ENCODE peak calls at places on chromosomes 16 and 17, in four cellular contexts. F, J, P and E are unnamed samples.

GRCh38 chr17:19702231-19702641 is 14.1 kb downstream of the SLC47A2 start:
- DNase-seq in F (no peak), J (no peak), P (no peak), E (no peak)

GRCh38 chr16:72963921-72964320 is 84.0 kb downstream of the ZFHX3 start:
- DNase-seq in F (no peak), J (no peak), P (no peak), E (peak)

GRCh38 chr16:50814043-50814442 is 72.2 kb downstream of the CYLD start:
- DNase-seq in J (no peak), F (no peak), P (no peak), E (no peak)

GRCh38 chr17:1201132-1201702 is 21.4 kb upstream of the ABR start:
- DNase-seq in J (peak), P (no peak), F (no peak), E (no peak)

GRCh38 chr16:68426355-68426652 is 22.0 kb downstream of the SMPD3 start:
- DNase-seq in P (no peak), J (no peak), F (no peak), E (peak)

GRCh38 chr16:82639666-82640336 is 13.0 kb downstream of the CDH13 start:
- DNase-seq in J (peak), F (peak), P (peak), E (peak)

GRCh38 chr16:4339909-4340308 is 11.2 kb downstream of the PAM16 start:
- DNase-seq in P (peak), J (no peak), F (no peak), E (peak)

GRCh38 chr17:77558846-77559626 is 399.5 kb upstream of the TNRC6C start:
- DNase-seq in J (no peak), P (no peak), F (no peak), E (no peak)

GRCh38 chr17:35766903-35767510 is 6.3 kb downstream of the C17orf50 start:
- DNase-seq in F (peak), J (peak), P (no peak), E (peak)

GRCh38 chr16:15572329-15573001 is 70.5 kb downstream of the MARF1 start:
- DNase-seq in P (no peak), F (no peak), J (no peak), E (peak)

GRCh38 chr17:21376835-21377690 is 906 bp downstream of the KCNJ12 start:
- DNase-seq in P (no peak), F (no peak), J (no peak), E (peak)

GRCh38 chr17:1058423-1059130 is 61.6 kb downstream of the TIMM22 start:
- DNase-seq in J (peak), P (peak), F (peak), E (peak)

GRCh38 chr17:57327176-57327970 is 71.0 kb downstream of the MSI2 start:
- DNase-seq in P (no peak), F (no peak), J (no peak), E (no peak)

GRCh38 chr17:75006653-75007052 is 5.8 kb upstream of the MRPL58 start:
- DNase-seq in J (no peak), F (no peak), P (no peak), E (no peak)

GRCh38 chr17:57810740-57811632 is 38.9 kb downstream of the MRPS23 start:
- DNase-seq in J (no peak), F (no peak), P (no peak), E (peak)

GRCh38 chr16:61948414-61948813 is 87.8 kb downstream of the CDH8 start:
- DNase-seq in F (no peak), J (no peak), P (no peak), E (no peak)

GRCh38 chr17:57288034-57288752 is 31.9 kb downstream of the MSI2 start:
- DNase-seq in J (no peak), P (no peak), F (no peak), E (peak)

GRCh38 chr16:88119881-88120280 is 168.6 kb downstream of the BANP start:
- DNase-seq in P (no peak), F (no peak), J (no peak), E (no peak)

GRCh38 chr17:78133179-78133951 is 2.8 kb downstream of the TMC8 start:
- DNase-seq in F (no peak), P (no peak), J (no peak), E (no peak)

GRCh38 chr16:1366712-1367299 is 15.1 kb downstream of the GNPTG start:
- DNase-seq in F (no peak), J (no peak), P (no peak), E (no peak)

GRCh38 chr16:67652578-67653130 is 7.4 kb downstream of the ACD start:
- DNase-seq in F (no peak), J (no peak), P (no peak), E (no peak)

GRCh38 chr16:569445-570254 is at the start of gene PIGQ:
- DNase-seq in P (peak), J (peak), F (peak), E (peak)

GRCh38 chr17:31541559-31541958 is 150.1 kb downstream of the RAB11FIP4 start:
- DNase-seq in P (no peak), F (no peak), J (peak), E (no peak)

GRCh38 chr17:79607941-79608728 is 2.7 kb downstream of the RBFOX3 start:
- DNase-seq in J (no peak), P (no peak), F (no peak), E (no peak)

GRCh38 chr17:37708616-37709212 is 36.1 kb downstream of the HNF1B start:
- DNase-seq in J (peak), F (no peak), P (no peak), E (no peak)

GRCh38 chr16:12320298-12320706 is 343.8 kb downstream of the SNX29 start:
- DNase-seq in P (no peak), F (no peak), J (no peak), E (peak)

GRCh38 chr17:266701-267656 is 85.5 kb upstream of the DOC2B start:
- DNase-seq in F (no peak), J (no peak), P (peak), E (no peak)

GRCh38 chr16:69514366-69514765 is 51.4 kb upstream of the NFAT5 start:
- DNase-seq in P (no peak), J (peak), F (no peak), E (no peak)

GRCh38 chr17:11645426-11645825 is 47.2 kb downstream of the DNAH9 start:
- DNase-seq in J (no peak), F (no peak), P (no peak), E (no peak)

GRCh38 chr17:82007228-82007494 is 15.5 kb downstream of the CENPX start:
- DNase-seq in F (no peak), P (no peak), J (no peak), E (no peak)

GRCh38 chr17:10061131-10061581 is 137.2 kb downstream of the GAS7 start:
- DNase-seq in F (no peak), P (no peak), J (no peak), E (peak)

GRCh38 chr17:78476973-78477372 is 98.5 kb downstream of the PGS1 start:
- DNase-seq in J (no peak), P (no peak), F (no peak), E (no peak)

GRCh38 chr17:37743875-37744632 is 805 bp downstream of the HNF1B start:
- DNase-seq in J (peak), P (peak), F (no peak), E (no peak)

GRCh38 chr16:58678269-58678668 is 6.3 kb downstream of the SLC38A7 start:
- DNase-seq in J (no peak), F (no peak), P (no peak), E (no peak)

GRCh38 chr16:58684001-58684353 is 593 bp downstream of the SLC38A7 start:
- DNase-seq in P (no peak), J (no peak), F (no peak), E (peak)

GRCh38 chr16:58679763-58680162 is 4.8 kb downstream of the SLC38A7 start:
- DNase-seq in J (no peak), P (no peak), F (no peak), E (no peak)

GRCh38 chr16:58684354-58685083 is at the start of gene SLC38A7:
- DNase-seq in F (peak), J (peak), P (peak), E (peak)

DNA sequence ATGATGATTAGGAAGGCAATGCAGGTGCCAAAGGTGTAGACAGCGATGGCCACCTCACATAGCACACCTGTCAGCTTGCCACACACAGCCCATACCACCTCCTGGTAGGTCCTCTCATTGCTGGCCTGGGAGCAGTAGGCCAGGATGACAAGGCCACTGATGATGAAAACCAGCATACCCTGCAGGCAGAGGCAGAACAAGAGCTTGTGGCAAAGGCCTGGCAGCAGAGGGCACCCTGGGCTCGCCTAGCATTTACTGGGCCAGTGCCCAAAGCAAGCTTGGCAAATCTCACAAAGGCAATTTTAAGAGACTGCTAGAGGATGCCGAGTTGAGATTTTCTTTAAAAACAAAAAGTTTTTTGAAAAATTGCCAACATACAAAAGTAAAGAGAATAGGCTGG is 5.9 kb downstream of the SLC38A7 start:
- DNase-seq in P (no peak), J (peak), F (no peak), E (peak)
- TF ChIP-seq CTCF in P (no peak), J (peak), F (no peak), E (no peak)

GRCh38 chr17:65185060-65185459 is 47.9 kb downstream of the RGS9 start:
- DNase-seq in P (no peak), J (no peak), F (no peak), E (no peak)

GRCh38 chr17:65182233-65182632 is 45.1 kb downstream of the RGS9 start:
- DNase-seq in F (no peak), J (peak), P (no peak), E (no peak)

GRCh38 chr17:65183736-65184135 is 46.6 kb downstream of the RGS9 start:
- DNase-seq in P (no peak), J (no peak), F (no peak), E (peak)

GRCh38 chr17:65185686-65186382 is 48.7 kb downstream of the RGS9 start:
- DNase-seq in F (no peak), J (no peak), P (no peak), E (no peak)

DNA sequence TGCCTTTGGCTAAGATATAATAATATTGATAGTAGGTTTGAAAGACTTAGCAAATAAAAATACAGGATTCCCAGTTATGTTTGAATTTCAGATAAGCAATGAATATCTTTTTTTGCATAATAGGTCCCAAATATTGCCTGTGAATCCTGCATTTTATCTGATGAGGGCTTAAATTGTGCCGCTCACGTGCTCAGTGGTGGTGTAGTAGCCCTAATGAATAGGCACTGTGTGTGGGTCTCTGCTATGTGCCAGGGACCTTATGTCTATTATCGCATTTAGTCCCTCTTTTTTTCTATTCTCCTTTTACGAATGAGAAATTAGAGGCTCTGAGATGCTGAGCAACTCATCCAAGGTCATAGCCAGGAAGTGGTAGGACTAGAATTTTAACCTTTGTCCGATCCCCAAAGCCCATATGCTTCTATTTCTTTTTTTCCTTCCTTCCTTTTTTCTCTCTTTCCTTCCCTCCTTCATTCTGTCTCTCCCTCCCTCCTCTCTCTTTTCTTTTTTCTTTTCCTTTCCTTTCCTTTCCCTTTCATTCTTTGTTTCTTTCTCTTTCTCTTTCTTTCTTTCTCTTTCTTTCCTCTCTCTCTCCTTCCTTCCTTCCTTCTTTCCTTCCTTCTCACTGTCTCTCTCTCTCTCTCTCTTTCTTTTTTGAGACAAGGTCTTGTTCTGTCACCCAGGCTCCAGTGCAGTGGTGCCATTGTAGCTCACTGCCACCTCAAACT is 47.2 kb downstream of the RGS9 start:
- DNase-seq in F (no peak), J (no peak), P (no peak), E (no peak)
- H3K4me3 ChIP-seq in F (no peak), J (no peak), P (no peak), E (no peak)

DNA sequence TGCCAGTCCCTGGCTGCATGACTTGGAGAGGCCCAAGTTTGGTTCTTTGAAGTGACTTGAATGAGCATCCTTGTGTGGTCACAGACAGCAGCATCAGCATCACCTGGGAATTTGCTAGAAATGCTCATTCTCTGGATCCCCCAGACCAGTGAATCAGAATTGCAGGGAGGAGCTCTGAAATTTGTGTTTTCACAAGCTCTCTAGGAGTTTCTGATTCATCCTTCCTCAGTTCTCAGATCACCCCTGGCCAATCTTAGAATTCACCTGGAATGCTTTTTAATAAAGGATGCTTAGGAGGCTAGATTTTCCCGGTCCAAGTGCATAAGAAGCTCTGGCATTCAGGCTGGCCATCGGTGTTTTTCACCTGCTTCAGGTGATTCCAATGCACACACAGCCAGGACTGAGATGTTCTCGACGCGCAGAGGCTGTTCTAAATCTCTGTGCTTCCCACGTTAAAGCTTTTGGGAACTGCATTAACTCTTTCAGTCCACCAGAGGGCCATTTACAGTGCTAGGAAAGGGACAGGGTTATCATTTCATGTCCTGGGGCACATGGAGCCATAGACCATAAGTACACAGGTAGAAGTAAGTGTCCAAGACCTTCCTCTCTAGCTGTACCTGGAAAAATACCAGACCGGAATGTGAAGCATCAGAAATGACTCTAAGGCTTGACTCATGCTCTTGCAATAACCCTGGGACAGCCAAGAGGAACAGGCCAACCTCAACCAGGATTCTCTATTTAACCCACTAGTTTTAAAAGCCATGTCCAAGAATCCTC is 85.7 kb upstream of the XYLT1 start:
- DNase-seq in J (peak), P (no peak), F (peak), E (peak)
- TF ChIP-seq CTCF in J (peak), P (peak), F (peak), E (peak)

GRCh38 chr17:73901249-73901648 is 257.0 kb upstream of the SDK2 start:
- DNase-seq in J (no peak), F (no peak), P (no peak), E (no peak)
- H3K4me3 ChIP-seq in J (no peak), F (no peak), P (peak), E (no peak)

GRCh38 chr16:19400709-19401108 is 17.0 kb upstream of the TMC5 start:
- DNase-seq in J (peak), P (no peak), F (peak), E (no peak)
- TF ChIP-seq CTCF in J (peak), P (peak), F (peak), E (no peak)

DNA sequence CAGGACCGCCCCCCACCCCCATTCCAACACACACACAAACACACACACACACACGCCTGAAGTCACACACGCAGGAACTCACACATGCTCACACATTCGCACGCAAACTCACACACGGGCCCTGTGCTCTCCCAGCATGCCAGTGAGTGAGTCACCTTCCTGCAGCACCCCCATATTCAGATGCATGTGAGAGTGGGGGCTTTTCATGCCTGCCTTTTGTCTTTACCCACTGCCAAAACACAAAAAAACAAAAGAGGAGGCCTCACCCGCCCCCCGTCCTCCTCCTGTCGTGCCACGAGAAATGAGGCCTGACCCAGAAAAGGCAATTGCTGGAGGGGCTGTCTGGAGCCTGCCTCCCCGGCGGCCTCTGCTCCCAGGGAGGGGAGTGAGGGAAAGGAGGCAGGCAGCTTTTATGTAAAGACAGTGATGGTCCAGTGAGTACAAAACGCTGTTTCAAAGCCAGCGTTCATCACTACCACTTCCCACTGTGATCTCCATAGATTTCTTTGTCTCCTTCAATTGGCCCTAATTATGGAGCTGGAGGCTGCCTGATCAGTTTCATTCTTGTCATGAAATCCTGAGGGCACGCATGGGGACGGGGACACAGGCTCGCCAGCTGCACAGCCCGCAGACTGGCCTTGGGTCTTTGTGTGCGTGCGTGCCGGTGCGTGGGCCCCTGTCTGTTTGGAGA is 29.5 kb upstream of the GSE1 start:
- DNase-seq in P (no peak), J (no peak), F (no peak), E (peak)
- H3K4me3 ChIP-seq in P (no peak), J (no peak), F (no peak), E (no peak)

GRCh38 chr16:83720213-83720612 is 87.6 kb upstream of the HSBP1 start:
- DNase-seq in P (no peak), F (no peak), J (no peak), E (no peak)
- TF ChIP-seq CTCF in P (no peak), F (no peak), J (no peak), E (no peak)

DNA sequence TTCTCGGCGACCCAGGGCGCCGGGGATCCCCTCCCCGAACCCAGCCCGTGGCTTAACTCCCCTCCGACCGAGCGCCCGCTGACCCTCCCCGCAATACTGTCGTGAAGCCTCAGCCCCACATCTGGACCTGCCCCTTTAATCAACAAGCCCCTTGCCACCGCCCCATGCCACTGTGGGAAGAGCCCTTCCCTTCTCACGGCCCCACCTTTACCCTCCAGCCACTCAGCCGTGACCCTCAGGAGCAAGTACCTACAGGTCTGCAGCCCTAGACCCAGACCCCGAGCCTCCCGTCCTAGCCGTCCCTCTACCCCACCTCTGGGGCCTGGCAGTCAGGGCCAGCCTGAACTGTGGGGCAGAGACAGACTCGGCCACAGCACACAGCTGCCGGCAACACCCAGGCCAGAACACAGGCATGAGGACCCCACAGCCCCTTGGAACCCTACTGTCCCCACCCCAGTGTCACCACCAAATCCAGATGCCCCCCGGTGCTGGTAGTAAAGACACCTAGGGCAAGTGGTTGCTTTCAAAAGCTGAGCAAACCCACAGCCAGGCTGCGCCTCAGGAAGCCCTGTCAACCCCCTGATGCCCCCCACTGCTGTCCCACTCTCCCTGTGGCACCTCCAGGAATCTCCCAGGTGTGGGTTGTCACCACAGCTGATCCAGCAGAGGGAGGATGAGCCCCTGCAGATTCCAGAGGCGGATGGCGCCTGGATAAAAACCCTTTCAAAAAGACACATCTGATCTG is 1.4 kb downstream of the NXPH3 start:
- DNase-seq in P (no peak), J (no peak), F (no peak), E (no peak)
- H3K4me3 ChIP-seq in P (peak), J (peak), F (peak), E (peak)

GRCh38 chr17:34484193-34484733 is 95.1 kb upstream of the TMEM132E start:
- DNase-seq in F (no peak), P (no peak), J (no peak), E (no peak)

GRCh38 chr17:34487616-34488015 is 91.8 kb upstream of the TMEM132E start:
- DNase-seq in J (no peak), F (no peak), P (no peak), E (no peak)

GRCh38 chr17:34486781-34487180 is 92.6 kb upstream of the TMEM132E start:
- DNase-seq in F (no peak), J (no peak), P (no peak), E (no peak)

DNA sequence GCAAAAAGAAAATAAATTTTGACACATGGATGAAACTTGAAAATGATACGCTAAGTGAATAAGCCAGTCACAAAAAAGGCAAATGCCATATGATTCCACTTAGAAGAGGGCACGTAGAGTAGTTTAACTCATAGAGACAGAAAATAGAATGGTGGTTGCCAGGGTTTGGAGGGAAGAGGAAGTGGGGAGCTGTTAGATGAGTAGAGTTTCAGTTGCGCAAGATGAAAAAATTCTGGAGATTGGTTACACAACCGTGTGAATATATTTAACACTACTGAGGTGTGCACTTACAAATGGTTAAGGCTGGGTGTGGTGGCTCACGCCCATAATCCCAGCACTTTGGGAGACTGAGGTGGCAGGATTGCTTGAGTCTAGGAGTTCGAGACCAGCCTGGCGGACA is 93.4 kb upstream of the TMEM132E start:
- DNase-seq in J (peak), P (no peak), F (no peak), E (no peak)
- TF ChIP-seq CTCF in J (no peak), P (no peak), F (no peak), E (no peak)